ENCODE peak calls at places on chromosomes 13 and 19, in seven cellular contexts. C is prostate gland; H is small intestine; J is cardiac muscle cell; N is CD8-positive, alpha-beta T cell; K is fibroblast of mammary gland; Y is PC-3. G is an unnamed sample.

GRCh38 chr13:73870036-73870741 is 264.0 kb downstream of the KLF12 start:
- DNase-seq in C (no peak), H (peak; percentile 10), J (peak; percentile 94), N (no peak), K (peak; percentile 86), Y (no peak), G (no peak)

GRCh38 chr13:73171926-73172325 is 113.1 kb downstream of the KLF5 start:
- DNase-seq in C (no peak), H (no peak), J (peak; percentile 84), N (no peak), K (peak; percentile 12), Y (peak; percentile 59), G (no peak)

GRCh38 chr13:90414691-90415596 is 932.5 kb upstream of the MIR17HG start:
- DNase-seq in C (no peak), H (no peak), J (peak; percentile 70), N (no peak), K (peak; percentile 76), Y (peak; percentile 47), G (peak; percentile 75)

GRCh38 chr13:89490661-89491060 is 1819.5 kb downstream of the SLITRK5 start:
- DNase-seq in C (no peak), H (no peak), J (no peak), N (no peak), K (peak; percentile 0), Y (no peak), G (no peak)

GRCh38 chr13:68160466-68160865 is 930.3 kb upstream of the PCDH9 start:
- DNase-seq in C (no peak), H (no peak), J (no peak), N (no peak), K (peak; percentile 52), Y (no peak), G (no peak)

GRCh38 chr13:46211116-46211515 is 612 bp upstream of the LRRC63 start:
- DNase-seq in C (no peak), H (peak; percentile 17), J (peak; percentile 5), N (peak; percentile 76), K (no peak), Y (peak; percentile 8), G (no peak)

GRCh38 chr19:49301165-49301865 is 23.7 kb downstream of the SLC6A16 start:
- DNase-seq in C (peak; percentile 46), H (peak; percentile 64), J (peak; percentile 80), N (peak; percentile 76), K (peak; percentile 55), Y (peak; percentile 83), G (peak; percentile 39)

GRCh38 chr13:90485441-90485840 is 862.0 kb upstream of the MIR17HG start:
- DNase-seq in C (no peak), H (no peak), J (peak; percentile 75), N (no peak), K (peak; percentile 96), Y (peak; percentile 80), G (peak; percentile 72)

GRCh38 chr19:35013047-35013819 is 13.1 kb downstream of the GRAMD1A start:
- DNase-seq in C (peak; percentile 64), H (peak; percentile 52), J (peak; percentile 89), N (peak; percentile 90), K (peak; percentile 61), Y (peak; percentile 36), G (no peak)

GRCh38 chr19:48780684-48781391 is 25.5 kb downstream of the FGF21 start:
- DNase-seq in C (no peak), H (peak; percentile 80), J (peak; percentile 65), N (no peak), K (peak; percentile 59), Y (no peak), G (no peak)

GRCh38 chr13:71867101-71867814 is at the start of gene DACH1:
- DNase-seq in C (peak; percentile 77), H (peak; percentile 91), J (peak; percentile 64), N (no peak), K (peak; percentile 12), Y (peak; percentile 24), G (peak; percentile 37)

GRCh38 chr19:19495614-19496603 is 19.4 kb downstream of the TSSK6 start:
- DNase-seq in C (no peak), H (no peak), J (no peak), N (no peak), K (no peak), Y (no peak), G (no peak)

GRCh38 chr13:47004552-47004951 is 107.7 kb upstream of the HTR2A start:
- DNase-seq in C (no peak), H (no peak), J (no peak), N (no peak), K (peak; percentile 38), Y (no peak), G (no peak)

GRCh38 chr19:54160182-54160811 is 776 bp upstream of the LENG1 start:
- DNase-seq in C (no peak), H (peak; percentile 27), J (peak; percentile 30), N (no peak), K (peak; percentile 43), Y (peak; percentile 43), G (no peak)

GRCh38 chr19:42281175-42282035 is 12.4 kb downstream of the CIC start:
- DNase-seq in C (peak; percentile 78), H (no peak), J (peak; percentile 56), N (no peak), K (peak; percentile 38), Y (no peak), G (no peak)

GRCh38 chr13:78736142-78736541 is 77.2 kb upstream of the OBI1 start:
- DNase-seq in C (no peak), H (no peak), J (peak; percentile 17), N (no peak), K (peak; percentile 0), Y (peak; percentile 7), G (no peak)

GRCh38 chr19:46907880-46908279 is 47.1 kb downstream of the ARHGAP35 start:
- DNase-seq in C (no peak), H (no peak), J (no peak), N (no peak), K (no peak), Y (no peak), G (no peak)

GRCh38 chr13:80558074-80558473 is 217.1 kb upstream of the SPRY2 start:
- DNase-seq in C (no peak), H (no peak), J (no peak), N (no peak), K (peak; percentile 69), Y (peak; percentile 44), G (no peak)

DNA sequence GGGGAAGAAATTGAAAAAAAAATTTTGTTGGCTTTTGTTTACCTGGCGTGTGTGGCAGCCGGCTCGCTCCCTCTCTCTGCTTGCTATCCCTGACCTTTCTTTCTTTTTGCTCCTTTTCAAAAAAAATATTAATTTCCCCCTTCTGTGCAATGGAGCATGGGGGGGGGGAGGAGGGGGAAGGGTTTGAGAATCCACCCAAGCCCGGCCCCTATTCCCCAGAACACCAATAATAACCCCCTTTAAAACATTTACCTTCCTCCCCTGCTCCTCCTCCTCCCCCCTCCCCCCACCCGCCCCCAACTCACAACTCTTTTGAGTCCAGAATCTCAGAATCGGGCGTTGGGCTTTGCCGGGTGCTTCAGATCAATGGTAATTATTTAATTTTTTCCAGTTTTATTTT is 28.4 kb downstream of the NFIX start:
- DNase-seq in C (no peak), H (no peak), J (peak; percentile 44), N (no peak), K (no peak), Y (peak; percentile 28), G (no peak)
- H3K4me3 ChIP-seq in C (peak overlapping the region; percentile 51), H (peak overlapping the region; percentile 44), J (no peak overlapping the region), N (peak overlapping the region; percentile 31), K (peak overlapping the region; percentile 58), Y (peak overlapping the region; percentile 82), G (peak overlapping the region; percentile 53)

GRCh38 chr19:8126008-8126407 is 23.4 kb downstream of the FBN3 start:
- DNase-seq in C (no peak), H (no peak), J (no peak), N (no peak), K (no peak), Y (no peak), G (no peak)
- H3K4me3 ChIP-seq in C (no peak overlapping the region), H (no peak overlapping the region), J (no peak overlapping the region), N (no peak overlapping the region), K (no peak overlapping the region), Y (no peak overlapping the region), G (no peak overlapping the region)

DNA sequence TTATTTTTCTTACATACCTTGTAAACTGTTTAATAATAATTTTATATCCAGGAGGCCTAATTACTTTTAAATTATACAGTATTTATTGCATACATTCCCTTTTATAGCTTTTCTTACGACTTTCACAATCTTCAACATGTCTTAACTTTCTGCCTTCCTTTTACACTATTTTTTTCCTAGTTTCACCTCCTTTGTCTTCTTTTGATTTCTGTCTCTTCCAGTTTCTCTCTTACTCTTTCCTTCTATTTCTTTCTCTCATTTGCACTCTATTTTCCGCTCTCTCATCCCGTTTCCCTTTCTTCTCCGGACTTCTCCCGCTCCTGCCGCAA is 11.5 kb downstream of the ZNF552 start:
- DNase-seq in C (no peak), H (no peak), J (no peak), N (no peak), K (no peak), Y (no peak), G (no peak)
- H3K4me3 ChIP-seq in C (peak overlapping the region; percentile 42), H (peak overlapping the region; percentile 28), J (peak overlapping the region; percentile 41), N (peak overlapping the region; percentile 57), K (peak overlapping the region; percentile 72), Y (peak overlapping the region; percentile 62), G (peak overlapping the region; percentile 58)

GRCh38 chr19:15289673-15290072 is 42.7 kb downstream of the BRD4 start:
- DNase-seq in C (no peak), H (no peak), J (no peak), N (no peak), K (no peak), Y (no peak), G (no peak)
- H3K4me3 ChIP-seq in C (no peak overlapping the region), H (no peak overlapping the region), J (no peak overlapping the region), N (no peak overlapping the region), K (no peak overlapping the region), Y (no peak overlapping the region), G (no peak overlapping the region)

GRCh38 chr19:37635076-37636056 is 19.9 kb downstream of the ZFP30 start:
- DNase-seq in C (no peak), H (no peak), J (no peak), N (no peak), K (peak; percentile 2), Y (no peak), G (no peak)
- H3K4me3 ChIP-seq in C (no peak overlapping the region), H (no peak overlapping the region), J (no peak overlapping the region), N (no peak overlapping the region), K (no peak overlapping the region), Y (no peak overlapping the region), G (no peak overlapping the region)

DNA sequence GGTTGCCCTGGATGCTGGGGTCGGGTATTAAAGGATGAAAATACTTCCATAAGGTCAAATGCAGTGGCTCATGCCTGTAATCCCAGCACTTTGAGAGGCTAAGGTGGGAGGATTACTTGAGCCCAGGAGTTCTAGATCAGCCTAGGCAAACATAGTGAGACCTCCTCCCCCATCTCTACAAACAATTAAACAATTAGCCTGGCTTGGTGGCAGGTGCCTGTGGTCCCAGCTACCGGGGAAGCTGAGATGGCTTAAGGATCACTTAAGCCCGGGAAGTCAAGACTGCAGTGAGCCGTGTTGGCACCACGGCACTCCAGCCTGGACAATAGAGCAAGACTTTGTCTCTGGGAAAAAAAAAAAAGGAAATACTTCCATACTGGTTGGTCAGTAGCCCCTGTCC is 1.5 kb downstream of the KLK11 start:
- DNase-seq in C (no peak), H (no peak), J (no peak), N (no peak), K (no peak), Y (no peak), G (no peak)
- H3K4me3 ChIP-seq in C (no peak overlapping the region), H (no peak overlapping the region), J (no peak overlapping the region), N (no peak overlapping the region), K (no peak overlapping the region), Y (no peak overlapping the region), G (no peak overlapping the region)

DNA sequence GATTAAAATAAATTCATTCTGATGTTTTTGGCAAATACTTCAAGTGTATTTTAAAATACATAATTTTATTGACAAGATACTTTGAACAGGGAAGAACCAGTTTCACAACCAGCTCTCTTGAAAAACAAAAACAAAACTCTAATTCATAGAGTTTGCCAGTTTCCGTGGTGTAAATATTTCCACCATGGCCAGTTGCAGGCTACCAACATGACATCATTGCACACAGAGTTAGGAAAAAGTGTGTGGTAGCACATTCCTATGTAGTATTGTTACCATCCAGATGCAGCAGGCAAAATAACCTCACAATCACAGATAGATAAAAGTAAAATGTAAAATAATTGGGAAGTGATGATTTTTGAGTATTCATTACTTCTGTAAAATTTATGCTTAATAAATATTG is 7.7 kb upstream of the RNF113B start:
- DNase-seq in C (no peak), H (no peak), J (peak; percentile 27), N (no peak), K (peak; percentile 49), Y (no peak), G (no peak)
- H3K4me3 ChIP-seq in C (no peak overlapping the region), H (no peak overlapping the region), J (no peak overlapping the region), N (no peak overlapping the region), K (no peak overlapping the region), Y (no peak overlapping the region), G (no peak overlapping the region)